ENCODE peak calls at places on chromosomes 12 and 14, in four cellular contexts. L, J, D and S are unnamed samples.

GRCh38 chr14:58863576-58864345 is 226.0 kb downstream of the DACT1 start:
- DNase-seq in J (no peak), D (no peak), L (no peak), S (no peak)

GRCh38 chr14:61477845-61478438 is 156.6 kb downstream of the PRKCH start:
- DNase-seq in J (no peak), L (peak; percentile 69), D (peak; percentile 70), S (no peak)

GRCh38 chr14:21894003-21894897 is 220.6 kb upstream of the OR4E1 start:
- DNase-seq in L (no peak), J (no peak), D (peak; percentile 24), S (no peak)

GRCh38 chr12:58069268-58069967 is 128.1 kb downstream of the ATP23 start:
- DNase-seq in L (no peak), D (no peak), J (peak; percentile 42), S (no peak)

GRCh38 chr14:33530358-33530757 is 420.5 kb downstream of the EGLN3 start:
- DNase-seq in J (no peak), L (no peak), D (no peak), S (no peak)

GRCh38 chr14:67491285-67491684 is 2.8 kb upstream of the TMEM229B start:
- DNase-seq in L (no peak), D (no peak), J (no peak), S (no peak)

GRCh38 chr12:89777685-89778379 is 69.2 kb upstream of the ATP2B1 start:
- DNase-seq in J (no peak), L (no peak), D (no peak), S (no peak)

GRCh38 chr12:122860052-122860853 is 25.0 kb downstream of the HIP1R start:
- DNase-seq in J (no peak), D (peak; percentile 83), L (peak; percentile 92), S (peak; percentile 76)

GRCh38 chr14:22982477-22983245 is at the start of gene AJUBA:
- DNase-seq in L (peak; percentile 83), D (peak; percentile 95), J (peak; percentile 71), S (peak; percentile 62)

GRCh38 chr14:96240641-96241040 is 15.4 kb upstream of the BDKRB1 start:
- DNase-seq in J (no peak), D (no peak), L (no peak), S (no peak)

GRCh38 chr14:63504628-63505027 is 38.5 kb downstream of the PPP2R5E start:
- DNase-seq in L (no peak), D (peak; percentile 85), J (no peak), S (no peak)

GRCh38 chr12:128698573-128698972 is 125.2 kb downstream of the SLC15A4 start:
- DNase-seq in D (no peak), L (no peak), J (no peak), S (no peak)

GRCh38 chr12:91991397-91992187 is 154.1 kb downstream of the BTG1 start:
- DNase-seq in L (no peak), J (no peak), D (peak; percentile 33), S (no peak)
- TF ChIP-seq CTCF in L (peak; percentile 18), J (no peak), D (no peak), S (no peak)

GRCh38 chr14:36524874-36525745 is 5.1 kb upstream of the NKX2-1 start:
- DNase-seq in D (peak; percentile 78), L (peak; percentile 50), J (peak; percentile 1), S (no peak)
- TF ChIP-seq CTCF in D (peak; percentile 60), L (no peak), J (peak; percentile 61), S (no peak)

GRCh38 chr14:71049435-71050147 is 142.3 kb downstream of the PCNX1 start:
- DNase-seq in D (no peak), J (no peak), L (no peak), S (no peak)

GRCh38 chr14:71056168-71056567 is 148.9 kb downstream of the PCNX1 start:
- DNase-seq in D (no peak), L (no peak), J (no peak), S (no peak)

GRCh38 chr14:71054706-71055105 is 147.4 kb downstream of the PCNX1 start:
- DNase-seq in D (no peak), L (no peak), J (no peak), S (no peak)

GRCh38 chr14:71048393-71048792 is 141.1 kb downstream of the PCNX1 start:
- DNase-seq in D (no peak), J (no peak), L (no peak), S (no peak)

GRCh38 chr14:71050227-71050823 is 143.1 kb downstream of the PCNX1 start:
- DNase-seq in D (peak; percentile 7), L (no peak), J (no peak), S (no peak)
- TF ChIP-seq CTCF in D (no peak), L (peak; percentile 25), J (peak; percentile 48), S (peak; percentile 8)

GRCh38 chr12:4975574-4975973 is 65.9 kb downstream of the KCNA1 start:
- DNase-seq in L (no peak), J (no peak), D (peak; percentile 29), S (no peak)
- TF ChIP-seq CTCF in L (no peak), J (peak; percentile 28), D (no peak), S (no peak)

GRCh38 chr12:14936224-14936861 is 2.0 kb downstream of the ERP27 start:
- DNase-seq in L (no peak), D (peak; percentile 30), J (no peak), S (no peak)

GRCh38 chr12:14938301-14938700 is at the start of gene ERP27:
- DNase-seq in L (no peak), J (no peak), D (no peak), S (no peak)

GRCh38 chr12:14935031-14935430 is 3.3 kb downstream of the ERP27 start:
- DNase-seq in D (no peak), J (no peak), L (no peak), S (no peak)

GRCh38 chr12:14937014-14937413 is 1.3 kb downstream of the ERP27 start:
- DNase-seq in J (no peak), L (no peak), D (no peak), S (no peak)

DNA sequence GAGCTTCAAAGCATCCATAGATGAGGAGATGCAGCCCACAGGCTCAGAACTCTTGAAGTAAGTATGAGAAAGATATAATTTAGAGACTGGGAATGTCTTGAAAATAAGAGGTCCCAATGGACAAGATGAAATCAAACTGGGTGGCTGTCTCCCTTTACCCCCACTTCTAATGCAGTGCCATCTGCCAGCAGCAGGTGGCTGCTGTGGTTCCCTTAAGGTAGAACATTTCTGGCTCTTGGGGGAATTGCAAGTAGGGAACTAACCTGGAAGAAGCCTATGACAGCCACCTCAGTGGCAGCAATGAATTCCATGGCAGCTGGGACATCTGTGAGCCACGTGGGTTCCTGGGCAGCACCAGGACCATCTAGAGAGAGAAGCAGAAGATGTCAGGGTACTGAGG is 648 bp downstream of the ERP27 start:
- DNase-seq in J (no peak), L (no peak), D (no peak), S (no peak)
- TF ChIP-seq CTCF in J (peak; percentile 16), L (no peak), D (no peak), S (no peak)

GRCh38 chr12:85156569-85156968 is 120.4 kb downstream of the LRRIQ1 start:
- DNase-seq in D (peak; percentile 41), J (no peak), L (no peak), S (no peak)
- TF ChIP-seq CTCF in D (peak; percentile 37), J (no peak), L (no peak), S (no peak)

GRCh38 chr12:107014050-107014449 is 27.1 kb upstream of the MTERF2 start:
- DNase-seq in J (no peak), D (peak; percentile 61), L (no peak), S (no peak)
- TF ChIP-seq CTCF in J (peak; percentile 22), D (peak; percentile 18), L (no peak), S (no peak)

GRCh38 chr14:101843665-101844064 is 82.2 kb downstream of the PPP2R5C start:
- DNase-seq in D (peak; percentile 24), L (no peak), J (no peak), S (peak; percentile 48)
- TF ChIP-seq CTCF in D (peak; percentile 29), L (peak; percentile 82), J (peak; percentile 20), S (peak; percentile 26)

GRCh38 chr14:92692822-92693226 is 55.6 kb downstream of the LGMN start:
- DNase-seq in D (peak; percentile 27), L (peak; percentile 76), J (no peak), S (no peak)

GRCh38 chr14:92693998-92694780 is 54.2 kb downstream of the LGMN start:
- DNase-seq in L (no peak), D (peak; percentile 73), J (no peak), S (no peak)

GRCh38 chr14:92694807-92695206 is 53.6 kb downstream of the LGMN start:
- DNase-seq in D (no peak), L (no peak), J (no peak), S (no peak)

GRCh38 chr14:92696356-92696755 is 52.1 kb downstream of the LGMN start:
- DNase-seq in J (no peak), L (no peak), D (no peak), S (no peak)

GRCh38 chr14:92695562-92695961 is 52.9 kb downstream of the LGMN start:
- DNase-seq in J (no peak), L (no peak), D (no peak), S (no peak)
- TF ChIP-seq CTCF in J (no peak), L (no peak), D (no peak), S (no peak)

GRCh38 chr14:104203071-104203425 is 64.7 kb downstream of the KIF26A start:
- DNase-seq in L (no peak), J (no peak), D (no peak), S (no peak)

GRCh38 chr14:104204660-104205149 is 66.3 kb downstream of the KIF26A start:
- DNase-seq in D (no peak), J (no peak), L (no peak), S (no peak)

GRCh38 chr14:104205781-104206180 is 67.4 kb downstream of the KIF26A start:
- DNase-seq in L (no peak), D (no peak), J (no peak), S (no peak)

GRCh38 chr14:104207142-104207845 is 68.9 kb downstream of the KIF26A start:
- DNase-seq in L (no peak), J (no peak), D (no peak), S (no peak)

DNA sequence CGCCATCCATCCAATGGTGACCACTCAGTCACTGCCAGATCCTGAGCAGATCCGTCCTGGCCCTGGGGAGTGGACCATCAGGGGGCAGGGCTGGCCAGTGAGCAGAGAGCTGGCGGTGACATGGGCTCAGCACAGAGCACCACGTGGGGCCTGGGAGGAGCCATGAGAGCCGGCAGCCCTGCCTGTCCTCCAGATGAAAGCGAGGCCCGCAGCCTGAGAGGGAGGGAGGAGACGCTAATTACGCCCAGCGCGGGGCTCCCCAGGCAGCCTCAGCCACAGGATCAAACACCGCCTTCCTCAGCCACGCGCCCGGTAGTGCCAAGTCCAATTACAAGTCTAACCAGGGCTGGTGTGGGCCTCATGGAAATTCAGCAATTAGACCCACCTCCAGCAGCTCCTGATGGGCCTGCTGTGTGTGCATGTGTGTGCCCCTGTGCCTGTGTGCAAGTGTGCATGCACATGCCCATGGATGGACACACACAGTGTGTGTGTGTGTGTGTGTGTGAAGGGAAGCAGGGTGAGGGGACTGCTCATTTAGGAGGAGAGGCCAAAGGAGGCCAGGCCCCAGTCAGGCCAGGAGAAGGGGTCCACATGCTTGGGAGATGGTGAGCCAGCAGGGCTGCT is 68.0 kb downstream of the KIF26A start:
- DNase-seq in J (no peak), D (no peak), L (peak; percentile 79), S (no peak)
- TF ChIP-seq CTCF in J (peak; percentile 28), D (no peak), L (no peak), S (no peak)